ENCODE peak calls at places on chromosomes 6 and 20, in eight cellular contexts. F, T, I, A, P, U, H and R are unnamed samples.

GRCh38 chr20:59925894-59926293 is 7.5 kb downstream of the SYCP2 start:
- DNase-seq in F (no peak), T (peak), I (no peak), A (no peak), P (no peak), U (no peak), H (no peak), R (no peak)

GRCh38 chr20:51510169-51510568 is 32.4 kb downstream of the NFATC2 start:
- DNase-seq in F (no peak), T (no peak), I (no peak), A (no peak), P (no peak), U (no peak), H (no peak), R (no peak)

GRCh38 chr6:71298459-71298858 is 9.8 kb downstream of the OGFRL1 start:
- DNase-seq in F (no peak), T (no peak), I (no peak), A (no peak), P (no peak), U (no peak), H (no peak), R (no peak)

GRCh38 chr6:107506145-107506544 is 16.2 kb downstream of the SOBP start:
- DNase-seq in F (no peak), T (peak), I (no peak), A (no peak), P (no peak), U (no peak), H (no peak), R (no peak)

GRCh38 chr6:69866351-69867074 is at the start of gene COL19A1:
- DNase-seq in F (no peak), T (no peak), I (peak), A (peak), P (no peak), U (no peak), H (no peak), R (peak)

GRCh38 chr20:45044084-45044573 is 56.8 kb downstream of the KCNS1 start:
- DNase-seq in F (peak), T (peak), I (peak), A (no peak), P (no peak), U (peak), H (peak), R (peak)

GRCh38 chr6:89567635-89568390 is 70.7 kb downstream of the LYRM2 start:
- DNase-seq in F (no peak), T (no peak), I (no peak), A (no peak), P (no peak), U (no peak), H (no peak), R (no peak)

GRCh38 chr20:26169506-26169905 is 472.9 kb upstream of the ZNF337 start:
- DNase-seq in F (no peak), T (no peak), I (no peak), A (no peak), P (no peak), U (no peak), H (no peak), R (no peak)

GRCh38 chr20:9330151-9330550 is 184.2 kb upstream of the LAMP5 start:
- DNase-seq in F (no peak), T (no peak), I (peak), A (no peak), P (no peak), U (no peak), H (no peak), R (no peak)

GRCh38 chr6:145903356-145904102 is 60.6 kb downstream of the SHPRH start:
- DNase-seq in F (no peak), T (no peak), I (no peak), A (no peak), P (no peak), U (peak), H (no peak), R (no peak)

GRCh38 chr6:110063864-110064263 is 85.8 kb downstream of the GPR6 start:
- DNase-seq in F (no peak), T (no peak), I (no peak), A (no peak), P (no peak), U (no peak), H (no peak), R (no peak)

GRCh38 chr20:59830107-59831023 is 103.1 kb downstream of the SYCP2 start:
- DNase-seq in F (no peak), T (no peak), I (no peak), A (peak), P (no peak), U (no peak), H (no peak), R (no peak)

GRCh38 chr6:18379376-18380117 is 7.6 kb upstream of the RNF144B start:
- DNase-seq in F (no peak), T (no peak), I (no peak), A (no peak), P (no peak), U (no peak), H (no peak), R (no peak)

GRCh38 chr6:104402572-104402971 is 457.1 kb downstream of the HACE1 start:
- DNase-seq in F (no peak), T (peak), I (no peak), A (no peak), P (no peak), U (no peak), H (peak), R (no peak)

GRCh38 chr6:111803384-111803783 is 69.9 kb downstream of the FYN start:
- DNase-seq in F (no peak), T (no peak), I (no peak), A (no peak), P (no peak), U (no peak), H (no peak), R (no peak)

GRCh38 chr20:21154692-21155091 is 28.8 kb downstream of the KIZ start:
- DNase-seq in F (no peak), T (no peak), I (no peak), A (no peak), P (no peak), U (no peak), H (no peak), R (peak)

GRCh38 chr20:55067158-55067825 is 591.9 kb downstream of the DOK5 start:
- DNase-seq in F (no peak), T (no peak), I (no peak), A (no peak), P (no peak), U (no peak), H (no peak), R (no peak)

GRCh38 chr20:8870652-8871051 is 198.2 kb upstream of the PLCB4 start:
- DNase-seq in F (no peak), T (no peak), I (no peak), A (no peak), P (no peak), U (no peak), H (no peak), R (no peak)

GRCh38 chr6:117483004-117483644 is 650 bp downstream of the DCBLD1 start:
- DNase-seq in F (no peak), T (peak), I (peak), A (peak), P (no peak), U (peak), H (no peak), R (peak)

GRCh38 chr6:142842423-142843261 is 102.3 kb downstream of the HIVEP2 start:
- DNase-seq in F (no peak), T (peak), I (no peak), A (no peak), P (no peak), U (peak), H (peak), R (no peak)

GRCh38 chr20:10982692-10983091 is 308.9 kb upstream of the JAG1 start:
- DNase-seq in F (peak), T (no peak), I (no peak), A (no peak), P (peak), U (peak), H (peak), R (peak)

GRCh38 chr6:13235339-13235738 is 93.0 kb downstream of the TBC1D7 start:
- DNase-seq in F (no peak), T (no peak), I (no peak), A (no peak), P (no peak), U (no peak), H (no peak), R (no peak)

GRCh38 chr6:13239530-13240455 is 88.5 kb downstream of the TBC1D7 start:
- DNase-seq in F (no peak), T (no peak), I (no peak), A (no peak), P (no peak), U (peak), H (no peak), R (no peak)

GRCh38 chr6:13237318-13237717 is 91.0 kb downstream of the TBC1D7 start:
- DNase-seq in F (no peak), T (no peak), I (no peak), A (no peak), P (no peak), U (no peak), H (no peak), R (no peak)

GRCh38 chr6:13238640-13239216 is 89.6 kb downstream of the TBC1D7 start:
- DNase-seq in F (no peak), T (no peak), I (no peak), A (no peak), P (no peak), U (no peak), H (no peak), R (no peak)

DNA sequence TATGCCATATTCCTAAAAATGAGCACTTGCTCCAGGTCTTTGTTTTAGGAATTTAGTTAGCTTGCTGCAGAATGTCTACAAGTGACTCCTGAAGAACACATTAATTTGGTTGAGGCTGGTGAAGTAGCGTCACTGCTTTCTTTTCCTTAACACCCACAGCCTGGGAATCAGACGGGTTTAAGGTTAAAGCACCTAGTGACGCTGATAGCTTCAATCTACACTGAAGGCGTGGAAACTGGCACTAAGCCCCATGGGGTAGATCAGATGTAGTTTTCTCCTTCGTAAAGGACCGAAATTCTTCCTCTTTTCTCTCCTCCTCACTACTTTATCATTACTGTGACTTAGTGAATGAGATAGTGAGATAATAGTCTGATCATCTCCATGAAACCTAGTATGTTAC is 90.3 kb downstream of the TBC1D7 start:
- DNase-seq in F (no peak), T (no peak), I (no peak), A (no peak), P (no peak), U (no peak), H (no peak), R (no peak)
- H3K27ac ChIP-seq in F (no peak), T (no peak), I (no peak), A (no peak), P (no peak), U (no peak), H (no peak), R (no peak)

GRCh38 chr6:16335176-16335575 is 96.8 kb downstream of the GMPR start:
- DNase-seq in F (no peak), T (no peak), I (no peak), A (no peak), P (no peak), U (no peak), H (no peak), R (no peak)
- H3K27ac ChIP-seq in F (peak), T (peak), I (peak), A (peak), P (peak), U (peak), H (no peak), R (no peak)

DNA sequence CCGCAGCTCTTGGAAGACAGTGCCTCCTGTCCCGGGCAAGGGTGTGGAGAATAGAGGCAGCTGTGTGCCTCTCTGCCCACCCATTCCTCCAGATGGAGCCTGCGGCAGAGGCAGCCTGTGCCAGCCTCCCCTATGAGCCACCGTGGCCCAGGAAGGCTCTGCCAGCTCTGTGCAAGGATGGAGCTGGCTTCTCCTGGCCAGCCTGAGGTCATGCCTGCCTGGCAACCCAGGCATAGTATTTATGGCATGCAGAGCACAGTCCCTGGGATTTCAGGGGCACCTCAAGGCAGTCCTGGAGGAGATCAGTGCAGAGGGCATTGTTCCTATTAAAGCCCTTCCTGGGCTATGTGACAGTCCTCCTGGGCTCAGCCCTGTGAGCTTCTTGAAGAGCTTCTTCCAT is 1.5 kb downstream of the EPB41L1 start:
- DNase-seq in F (no peak), T (no peak), I (no peak), A (no peak), P (no peak), U (no peak), H (no peak), R (no peak)
- H3K27ac ChIP-seq in F (no peak), T (no peak), I (no peak), A (no peak), P (no peak), U (no peak), H (no peak), R (no peak)

DNA sequence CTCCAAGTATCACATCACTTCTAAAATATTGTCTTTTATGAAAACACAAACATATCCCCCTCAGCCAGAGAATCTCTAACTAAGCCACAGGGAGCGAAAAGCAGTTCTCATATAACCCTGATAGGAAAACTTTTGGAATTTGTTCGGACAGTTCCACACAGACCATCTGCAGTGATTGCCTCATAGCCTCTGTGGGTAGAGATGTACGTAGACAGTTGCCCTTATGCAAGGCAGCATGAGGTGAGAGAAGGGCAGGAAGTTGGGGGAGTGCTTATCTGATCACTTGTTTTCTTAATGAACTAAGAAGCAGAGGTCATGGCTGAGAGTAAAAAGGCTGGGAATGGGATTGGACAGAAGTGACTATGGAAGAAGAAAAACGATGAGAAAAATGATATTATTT is 39.6 kb downstream of the SLC23A2 start:
- DNase-seq in F (peak), T (no peak), I (no peak), A (no peak), P (no peak), U (peak), H (no peak), R (no peak)
- H3K27ac ChIP-seq in F (peak), T (no peak), I (no peak), A (peak), P (peak), U (peak), H (no peak), R (no peak)

GRCh38 chr6:32858194-32858593 is 4.2 kb downstream of the PSMB9 start:
- DNase-seq in F (no peak), T (no peak), I (no peak), A (no peak), P (no peak), U (no peak), H (no peak), R (no peak)
- H3K27ac ChIP-seq in F (no peak), T (no peak), I (no peak), A (no peak), P (no peak), U (no peak), H (no peak), R (no peak)

GRCh38 chr20:46334423-46334978 is 26.2 kb upstream of the CDH22 start:
- DNase-seq in F (no peak), T (no peak), I (no peak), A (no peak), P (no peak), U (no peak), H (no peak), R (no peak)

GRCh38 chr20:46341374-46342044 is 33.2 kb upstream of the CDH22 start:
- DNase-seq in F (no peak), T (no peak), I (no peak), A (no peak), P (no peak), U (no peak), H (no peak), R (no peak)

GRCh38 chr20:46333136-46333991 is 25.1 kb upstream of the CDH22 start:
- DNase-seq in F (no peak), T (no peak), I (no peak), A (no peak), P (no peak), U (no peak), H (no peak), R (no peak)

GRCh38 chr20:46332373-46333135 is 24.3 kb upstream of the CDH22 start:
- DNase-seq in F (no peak), T (no peak), I (no peak), A (no peak), P (no peak), U (no peak), H (no peak), R (peak)

GRCh38 chr20:46336735-46337134 is 28.4 kb upstream of the CDH22 start:
- DNase-seq in F (no peak), T (no peak), I (no peak), A (no peak), P (no peak), U (no peak), H (no peak), R (no peak)
- H3K27ac ChIP-seq in F (no peak), T (no peak), I (no peak), A (no peak), P (no peak), U (no peak), H (no peak), R (no peak)

DNA sequence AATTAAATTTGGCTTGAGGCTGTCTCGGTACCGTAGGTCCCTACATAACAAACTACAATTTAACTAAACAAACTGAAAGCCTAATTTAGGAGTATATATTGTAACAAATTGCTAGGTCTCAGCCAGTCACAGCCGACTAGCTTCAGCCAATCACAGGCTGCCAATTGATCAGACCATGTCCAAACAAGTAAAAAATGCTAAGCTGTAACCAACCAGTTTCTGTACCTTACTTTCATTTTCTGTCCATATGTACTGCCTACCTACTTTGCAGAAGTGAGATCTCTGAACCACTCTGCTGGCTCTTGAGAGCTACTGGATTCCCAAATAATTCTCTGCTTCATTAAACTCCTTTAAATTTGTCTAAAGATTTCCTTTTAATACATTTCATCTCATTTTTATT is 648.0 kb upstream of the GJE1 start:
- DNase-seq in F (no peak), T (no peak), I (peak), A (no peak), P (no peak), U (peak), H (no peak), R (no peak)
- H3K27ac ChIP-seq in F (no peak), T (no peak), I (peak), A (peak), P (peak), U (peak), H (peak), R (no peak)